ENCODE peak calls at places on chromosomes 12 and 14, in five cellular contexts. One of them, this sample, is unnamed.

GRCh38 chr12:48592591-48593086 is 22.8 kb upstream of the LALBA start:
- DNase-seq in fibroblast of lung: no peak
- DNase-seq in psoas muscle: no peak
- DNase-seq in effector memory CD4-positive, alpha-beta T cell: no peak
- DNase-seq in CD4-positive, alpha-beta T cell: no peak
- DNase-seq in this sample: no peak

GRCh38 chr12:65959452-65959851 is 135.2 kb downstream of the HMGA2 start:
- DNase-seq in fibroblast of lung: no peak
- DNase-seq in psoas muscle: no peak
- DNase-seq in effector memory CD4-positive, alpha-beta T cell: no peak
- DNase-seq in CD4-positive, alpha-beta T cell: no peak
- DNase-seq in this sample: no peak

GRCh38 chr14:64817631-64818030 is 62.1 kb downstream of the SPTB start:
- DNase-seq in fibroblast of lung: peak; percentile 21
- DNase-seq in psoas muscle: no peak
- DNase-seq in effector memory CD4-positive, alpha-beta T cell: no peak
- DNase-seq in CD4-positive, alpha-beta T cell: no peak
- DNase-seq in this sample: no peak

GRCh38 chr12:24864796-24865125 is 84.1 kb downstream of the BCAT1 start:
- DNase-seq in fibroblast of lung: peak; percentile 82
- DNase-seq in psoas muscle: no peak
- DNase-seq in effector memory CD4-positive, alpha-beta T cell: no peak
- DNase-seq in CD4-positive, alpha-beta T cell: no peak
- DNase-seq in this sample: no peak

GRCh38 chr14:26204954-26205479 is 392.8 kb downstream of the NOVA1 start:
- DNase-seq in fibroblast of lung: peak; percentile 14
- DNase-seq in psoas muscle: peak; percentile 52
- DNase-seq in effector memory CD4-positive, alpha-beta T cell: no peak
- DNase-seq in CD4-positive, alpha-beta T cell: no peak
- DNase-seq in this sample: peak; percentile 74

GRCh38 chr14:91357272-91357671 is 60.3 kb downstream of the CCDC88C start:
- DNase-seq in fibroblast of lung: no peak
- DNase-seq in psoas muscle: no peak
- DNase-seq in effector memory CD4-positive, alpha-beta T cell: no peak
- DNase-seq in CD4-positive, alpha-beta T cell: no peak
- DNase-seq in this sample: peak; percentile 7

GRCh38 chr14:34857689-34858449 is 17.3 kb downstream of the BAZ1A start:
- DNase-seq in fibroblast of lung: no peak
- DNase-seq in psoas muscle: no peak
- DNase-seq in effector memory CD4-positive, alpha-beta T cell: peak; percentile 5
- DNase-seq in CD4-positive, alpha-beta T cell: peak; percentile 4
- DNase-seq in this sample: no peak

GRCh38 chr12:1594045-1594294 is 411 bp downstream of the FBXL14 start:
- DNase-seq in fibroblast of lung: peak; percentile 64
- DNase-seq in psoas muscle: peak; percentile 75
- DNase-seq in effector memory CD4-positive, alpha-beta T cell: no peak
- DNase-seq in CD4-positive, alpha-beta T cell: no peak
- DNase-seq in this sample: no peak

GRCh38 chr14:73789996-73790581 is 61.5 kb upstream of the PTGR2 start:
- DNase-seq in fibroblast of lung: peak; percentile 99
- DNase-seq in psoas muscle: peak; percentile 64
- DNase-seq in effector memory CD4-positive, alpha-beta T cell: no peak
- DNase-seq in CD4-positive, alpha-beta T cell: no peak
- DNase-seq in this sample: peak; percentile 79

GRCh38 chr14:95485222-95485819 is 31.1 kb downstream of the SYNE3 start:
- DNase-seq in fibroblast of lung: no peak
- DNase-seq in psoas muscle: no peak
- DNase-seq in effector memory CD4-positive, alpha-beta T cell: no peak
- DNase-seq in CD4-positive, alpha-beta T cell: no peak
- DNase-seq in this sample: no peak

GRCh38 chr12:69497308-69498026 is 27.3 kb downstream of the FRS2 start:
- DNase-seq in fibroblast of lung: peak; percentile 39
- DNase-seq in psoas muscle: no peak
- DNase-seq in effector memory CD4-positive, alpha-beta T cell: no peak
- DNase-seq in CD4-positive, alpha-beta T cell: no peak
- DNase-seq in this sample: no peak

GRCh38 chr14:22200977-22201605 is 387.9 kb downstream of the DAD1 start:
- DNase-seq in fibroblast of lung: peak; percentile 43
- DNase-seq in psoas muscle: no peak
- DNase-seq in effector memory CD4-positive, alpha-beta T cell: no peak
- DNase-seq in CD4-positive, alpha-beta T cell: no peak
- DNase-seq in this sample: no peak

GRCh38 chr12:31590730-31591307 is at the start of gene DENND5B:
- DNase-seq in fibroblast of lung: peak; percentile 67
- DNase-seq in psoas muscle: peak; percentile 84
- DNase-seq in effector memory CD4-positive, alpha-beta T cell: no peak
- DNase-seq in CD4-positive, alpha-beta T cell: peak; percentile 5
- DNase-seq in this sample: peak; percentile 83

GRCh38 chr14:101351146-101351545 is 210.1 kb upstream of the DIO3 start:
- DNase-seq in fibroblast of lung: no peak
- DNase-seq in psoas muscle: no peak
- DNase-seq in effector memory CD4-positive, alpha-beta T cell: no peak
- DNase-seq in CD4-positive, alpha-beta T cell: no peak
- DNase-seq in this sample: no peak

GRCh38 chr14:101352567-101352966 is 208.7 kb upstream of the DIO3 start:
- DNase-seq in fibroblast of lung: no peak
- DNase-seq in psoas muscle: no peak
- DNase-seq in effector memory CD4-positive, alpha-beta T cell: no peak
- DNase-seq in CD4-positive, alpha-beta T cell: no peak
- DNase-seq in this sample: no peak

GRCh38 chr14:101350710-101351109 is 210.6 kb upstream of the DIO3 start:
- DNase-seq in fibroblast of lung: no peak
- DNase-seq in psoas muscle: no peak
- DNase-seq in effector memory CD4-positive, alpha-beta T cell: no peak
- DNase-seq in CD4-positive, alpha-beta T cell: no peak
- DNase-seq in this sample: no peak

GRCh38 chr14:101353422-101353821 is 207.9 kb upstream of the DIO3 start:
- DNase-seq in fibroblast of lung: no peak
- DNase-seq in psoas muscle: no peak
- DNase-seq in effector memory CD4-positive, alpha-beta T cell: no peak
- DNase-seq in CD4-positive, alpha-beta T cell: no peak
- DNase-seq in this sample: no peak

DNA sequence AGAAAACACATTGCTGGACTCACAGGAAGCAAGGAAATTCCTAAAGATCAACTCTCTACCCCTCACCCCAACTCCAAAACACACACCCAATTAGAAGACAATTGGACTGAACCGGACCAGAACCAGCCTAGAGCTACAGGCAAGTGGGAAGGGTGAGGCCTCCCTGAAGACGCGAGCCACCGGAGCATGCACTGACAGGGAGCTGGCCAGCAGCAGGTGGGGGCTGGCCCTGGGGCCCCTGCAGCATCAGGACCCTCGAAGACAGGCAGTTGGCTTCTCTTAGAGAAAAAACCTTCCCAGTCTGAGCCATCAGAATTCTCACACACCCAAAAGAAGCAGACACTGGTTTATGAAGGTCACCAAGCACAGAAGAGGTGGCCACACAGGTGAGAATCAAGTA is 209.5 kb upstream of the DIO3 start:
- DNase-seq in fibroblast of lung: no peak
- DNase-seq in psoas muscle: no peak
- DNase-seq in effector memory CD4-positive, alpha-beta T cell: no peak
- DNase-seq in CD4-positive, alpha-beta T cell: no peak
- DNase-seq in this sample: no peak
- H3K9me3 ChIP-seq in fibroblast of lung: no peaks in the 10 kb centered on the region
- H3K9me3 ChIP-seq in psoas muscle: no peaks in the 10 kb centered on the region
- H3K9me3 ChIP-seq in effector memory CD4-positive, alpha-beta T cell: no peaks in the 10 kb centered on the region
- H3K9me3 ChIP-seq in CD4-positive, alpha-beta T cell: peaks cover 10% of the 10 kb centered on the region
- H3K9me3 ChIP-seq in this sample: no peaks in the 10 kb centered on the region

GRCh38 chr12:6832125-6832524 is 3.9 kb downstream of the P3H3 start:
- DNase-seq in fibroblast of lung: no peak
- DNase-seq in psoas muscle: no peak
- DNase-seq in effector memory CD4-positive, alpha-beta T cell: no peak
- DNase-seq in CD4-positive, alpha-beta T cell: no peak
- DNase-seq in this sample: no peak
- H3K9me3 ChIP-seq in fibroblast of lung: no peaks in the 10 kb centered on the region
- H3K9me3 ChIP-seq in psoas muscle: no peaks in the 10 kb centered on the region
- H3K9me3 ChIP-seq in effector memory CD4-positive, alpha-beta T cell: no peaks in the 10 kb centered on the region
- H3K9me3 ChIP-seq in CD4-positive, alpha-beta T cell: no peaks in the 10 kb centered on the region
- H3K9me3 ChIP-seq in this sample: no peaks in the 10 kb centered on the region

GRCh38 chr12:68086019-68086603 is 73.4 kb downstream of the IFNG start:
- DNase-seq in fibroblast of lung: no peak
- DNase-seq in psoas muscle: no peak
- DNase-seq in effector memory CD4-positive, alpha-beta T cell: no peak
- DNase-seq in CD4-positive, alpha-beta T cell: no peak
- DNase-seq in this sample: no peak
- H3K9me3 ChIP-seq in fibroblast of lung: no peaks in the 10 kb centered on the region
- H3K9me3 ChIP-seq in psoas muscle: peaks cover 7% of the 10 kb centered on the region
- H3K9me3 ChIP-seq in effector memory CD4-positive, alpha-beta T cell: no peaks in the 10 kb centered on the region
- H3K9me3 ChIP-seq in CD4-positive, alpha-beta T cell: peaks cover 9% of the 10 kb centered on the region
- H3K9me3 ChIP-seq in this sample: no peaks in the 10 kb centered on the region

GRCh38 chr14:106200539-106201310 is 674.3 kb downstream of the TMEM121 start:
- DNase-seq in fibroblast of lung: no peak
- DNase-seq in psoas muscle: no peak
- DNase-seq in effector memory CD4-positive, alpha-beta T cell: no peak
- DNase-seq in CD4-positive, alpha-beta T cell: no peak
- DNase-seq in this sample: no peak
- H3K9me3 ChIP-seq in fibroblast of lung: no peaks in the 10 kb centered on the region
- H3K9me3 ChIP-seq in psoas muscle: no peaks in the 10 kb centered on the region
- H3K9me3 ChIP-seq in effector memory CD4-positive, alpha-beta T cell: no peaks in the 10 kb centered on the region
- H3K9me3 ChIP-seq in CD4-positive, alpha-beta T cell: no peaks in the 10 kb centered on the region
- H3K9me3 ChIP-seq in this sample: no peaks in the 10 kb centered on the region

DNA sequence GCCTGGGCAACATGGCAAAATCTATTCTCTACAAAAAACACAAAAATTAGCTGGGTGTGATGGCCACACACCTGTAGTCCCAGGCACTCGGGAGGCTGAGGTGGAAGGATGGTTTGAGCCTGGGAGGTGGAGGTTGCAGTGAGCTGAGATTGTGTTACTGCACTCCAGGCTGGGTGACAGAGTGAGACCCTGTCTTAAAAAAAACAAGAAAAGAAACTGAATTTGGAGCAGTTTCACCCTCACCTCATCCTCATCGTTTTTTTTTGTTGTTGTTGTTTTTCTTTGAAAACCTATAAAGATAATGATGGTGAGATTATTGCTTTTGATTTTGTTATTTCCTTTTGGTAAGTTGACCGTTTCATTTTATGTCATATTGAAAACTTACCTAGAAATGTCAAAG is 60.7 kb downstream of the SLC38A6 start:
- DNase-seq in fibroblast of lung: no peak
- DNase-seq in psoas muscle: no peak
- DNase-seq in effector memory CD4-positive, alpha-beta T cell: no peak
- DNase-seq in CD4-positive, alpha-beta T cell: no peak
- DNase-seq in this sample: no peak
- H3K9me3 ChIP-seq in fibroblast of lung: no peaks in the 10 kb centered on the region
- H3K9me3 ChIP-seq in psoas muscle: no peaks in the 10 kb centered on the region
- H3K9me3 ChIP-seq in effector memory CD4-positive, alpha-beta T cell: no peaks in the 10 kb centered on the region
- H3K9me3 ChIP-seq in CD4-positive, alpha-beta T cell: no peaks in the 10 kb centered on the region
- H3K9me3 ChIP-seq in this sample: no peaks in the 10 kb centered on the region

DNA sequence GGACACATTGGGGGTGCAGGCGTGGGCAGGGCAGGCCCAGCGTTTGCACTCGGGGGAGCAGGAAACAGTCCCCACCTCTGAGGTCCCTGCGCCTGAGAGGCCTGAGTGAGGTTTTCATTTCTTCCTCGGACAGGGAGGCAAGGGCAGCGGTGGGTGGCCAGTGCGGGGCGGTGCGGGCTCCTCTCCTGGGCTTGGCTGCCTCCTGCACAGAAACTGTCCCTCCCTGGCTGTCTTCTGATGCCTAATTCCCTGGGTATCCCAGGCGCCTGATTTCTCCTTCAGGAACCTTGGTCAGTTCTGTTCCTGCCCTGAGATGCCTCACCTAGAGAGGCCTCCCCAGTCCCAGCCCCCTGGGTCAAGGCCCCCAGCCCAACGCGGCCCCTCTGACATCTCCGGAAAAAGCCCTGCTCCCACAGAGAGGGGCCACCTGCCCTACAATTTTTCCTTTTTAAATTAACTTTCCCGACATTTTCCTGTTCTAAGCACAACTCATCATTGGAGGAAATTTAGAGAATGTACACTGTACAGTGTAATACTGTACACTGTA is 260.3 kb downstream of the ADGRD1 start:
- DNase-seq in fibroblast of lung: no peak
- DNase-seq in psoas muscle: no peak
- DNase-seq in effector memory CD4-positive, alpha-beta T cell: no peak
- DNase-seq in CD4-positive, alpha-beta T cell: no peak
- DNase-seq in this sample: no peak
- H3K9me3 ChIP-seq in fibroblast of lung: no peaks in the 10 kb centered on the region
- H3K9me3 ChIP-seq in psoas muscle: no peaks in the 10 kb centered on the region
- H3K9me3 ChIP-seq in effector memory CD4-positive, alpha-beta T cell: no peaks in the 10 kb centered on the region
- H3K9me3 ChIP-seq in CD4-positive, alpha-beta T cell: no peaks in the 10 kb centered on the region
- H3K9me3 ChIP-seq in this sample: no peaks in the 10 kb centered on the region

GRCh38 chr12:37541356-37541755 is 775.2 kb upstream of the ALG10B start:
- DNase-seq in fibroblast of lung: no peak
- DNase-seq in psoas muscle: no peak
- DNase-seq in effector memory CD4-positive, alpha-beta T cell: no peak
- DNase-seq in CD4-positive, alpha-beta T cell: no peak
- DNase-seq in this sample: peak; percentile 55

GRCh38 chr12:37545759-37546158 is 770.8 kb upstream of the ALG10B start:
- DNase-seq in fibroblast of lung: no peak
- DNase-seq in psoas muscle: no peak
- DNase-seq in effector memory CD4-positive, alpha-beta T cell: no peak
- DNase-seq in CD4-positive, alpha-beta T cell: no peak
- DNase-seq in this sample: no peak

GRCh38 chr12:37543131-37543965 is 773.2 kb upstream of the ALG10B start:
- DNase-seq in fibroblast of lung: no peak
- DNase-seq in psoas muscle: no peak
- DNase-seq in effector memory CD4-positive, alpha-beta T cell: no peak
- DNase-seq in CD4-positive, alpha-beta T cell: no peak
- DNase-seq in this sample: no peak

GRCh38 chr12:37546206-37546605 is 770.4 kb upstream of the ALG10B start:
- DNase-seq in fibroblast of lung: no peak
- DNase-seq in psoas muscle: no peak
- DNase-seq in effector memory CD4-positive, alpha-beta T cell: no peak
- DNase-seq in CD4-positive, alpha-beta T cell: no peak
- DNase-seq in this sample: no peak

GRCh38 chr12:37543966-37544668 is 772.5 kb upstream of the ALG10B start:
- DNase-seq in fibroblast of lung: no peak
- DNase-seq in psoas muscle: no peak
- DNase-seq in effector memory CD4-positive, alpha-beta T cell: no peak
- DNase-seq in CD4-positive, alpha-beta T cell: no peak
- DNase-seq in this sample: no peak
- H3K9me3 ChIP-seq in fibroblast of lung: no peaks in the 10 kb centered on the region
- H3K9me3 ChIP-seq in psoas muscle: no peaks in the 10 kb centered on the region
- H3K9me3 ChIP-seq in effector memory CD4-positive, alpha-beta T cell: no peaks in the 10 kb centered on the region
- H3K9me3 ChIP-seq in CD4-positive, alpha-beta T cell: no peaks in the 10 kb centered on the region
- H3K9me3 ChIP-seq in this sample: no peaks in the 10 kb centered on the region

GRCh38 chr12:61251076-61251475 is 1009.1 kb upstream of the USP15 start:
- DNase-seq in fibroblast of lung: no peak
- DNase-seq in psoas muscle: no peak
- DNase-seq in effector memory CD4-positive, alpha-beta T cell: no peak
- DNase-seq in CD4-positive, alpha-beta T cell: no peak
- DNase-seq in this sample: no peak

GRCh38 chr12:61254225-61254624 is 1006.0 kb upstream of the USP15 start:
- DNase-seq in fibroblast of lung: no peak
- DNase-seq in psoas muscle: no peak
- DNase-seq in effector memory CD4-positive, alpha-beta T cell: no peak
- DNase-seq in CD4-positive, alpha-beta T cell: no peak
- DNase-seq in this sample: no peak

DNA sequence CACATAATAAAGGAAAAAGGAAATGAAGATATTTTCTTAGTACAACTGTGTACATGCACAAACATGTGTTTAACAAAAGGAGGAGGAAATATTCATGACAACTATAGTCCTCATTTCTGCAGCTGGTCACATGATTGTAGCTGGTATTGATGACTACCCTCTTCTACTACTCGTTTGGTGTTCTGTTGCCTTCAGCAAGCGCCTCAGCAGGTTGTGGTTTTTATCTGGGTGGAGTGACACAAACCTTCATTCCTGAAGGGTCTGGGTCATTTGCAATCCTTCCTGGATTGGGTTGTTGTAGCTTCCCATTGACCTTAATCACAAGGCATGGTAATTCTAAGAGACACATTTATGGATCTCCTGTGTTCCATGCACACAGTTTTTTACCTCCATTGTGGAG is 1009.9 kb upstream of the USP15 start:
- DNase-seq in fibroblast of lung: no peak
- DNase-seq in psoas muscle: no peak
- DNase-seq in effector memory CD4-positive, alpha-beta T cell: no peak
- DNase-seq in CD4-positive, alpha-beta T cell: no peak
- DNase-seq in this sample: no peak
- H3K9me3 ChIP-seq in fibroblast of lung: no peaks in the 10 kb centered on the region
- H3K9me3 ChIP-seq in psoas muscle: no peaks in the 10 kb centered on the region
- H3K9me3 ChIP-seq in effector memory CD4-positive, alpha-beta T cell: no peaks in the 10 kb centered on the region
- H3K9me3 ChIP-seq in CD4-positive, alpha-beta T cell: no peaks in the 10 kb centered on the region
- H3K9me3 ChIP-seq in this sample: no peaks in the 10 kb centered on the region